ENCODE peak calls at places on chromosomes 16 and 17, in ten cellular contexts. One of them, this sample, is unnamed. For H3K9me3, the result is how much of the 10 kb centered on the place peaks cover.

GRCh38 chr16:88874938-88875599 is 8.6 kb upstream of the PABPN1L start:
- DNase-seq in right lobe of liver: no peak
- DNase-seq in Peyer's patch: no peak
- DNase-seq in HCT116: no peak
- DNase-seq in heart right ventricle: no peak
- DNase-seq in ascending aorta: no peak
- DNase-seq in A549: no peak
- DNase-seq in PC-3: no peak
- DNase-seq in pancreas: no peak
- DNase-seq in adrenal gland: no peak
- DNase-seq in this sample: no peak

GRCh38 chr17:50175035-50175788 is 9.4 kb downstream of the SGCA start:
- DNase-seq in ascending aorta: no peak
- DNase-seq in A549: no peak
- DNase-seq in PC-3: no peak
- DNase-seq in heart right ventricle: no peak
- DNase-seq in adrenal gland: no peak
- DNase-seq in Peyer's patch: no peak
- DNase-seq in HCT116: no peak
- DNase-seq in pancreas: peak
- DNase-seq in right lobe of liver: no peak
- DNase-seq in this sample: no peak

GRCh38 chr17:79022507-79022991 is 1.4 kb upstream of the C1QTNF1 start:
- DNase-seq in heart right ventricle: peak
- DNase-seq in A549: no peak
- DNase-seq in HCT116: no peak
- DNase-seq in right lobe of liver: peak
- DNase-seq in Peyer's patch: no peak
- DNase-seq in ascending aorta: no peak
- DNase-seq in adrenal gland: peak
- DNase-seq in pancreas: no peak
- DNase-seq in PC-3: no peak
- DNase-seq in this sample: no peak

GRCh38 chr16:14106457-14106856 is 35.3 kb downstream of the MRTFB start:
- DNase-seq in HCT116: no peak
- DNase-seq in PC-3: no peak
- DNase-seq in adrenal gland: no peak
- DNase-seq in right lobe of liver: no peak
- DNase-seq in Peyer's patch: no peak
- DNase-seq in pancreas: no peak
- DNase-seq in ascending aorta: no peak
- DNase-seq in heart right ventricle: no peak
- DNase-seq in A549: no peak
- DNase-seq in this sample: no peak

GRCh38 chr17:41813699-41814124 is 908 bp downstream of the FKBP10 start:
- DNase-seq in right lobe of liver: no peak
- DNase-seq in ascending aorta: no peak
- DNase-seq in adrenal gland: no peak
- DNase-seq in PC-3: no peak
- DNase-seq in HCT116: no peak
- DNase-seq in A549: no peak
- DNase-seq in Peyer's patch: no peak
- DNase-seq in pancreas: no peak
- DNase-seq in heart right ventricle: no peak
- DNase-seq in this sample: no peak

GRCh38 chr16:78812582-78812981 is 713.1 kb downstream of the WWOX start:
- DNase-seq in PC-3: no peak
- DNase-seq in heart right ventricle: no peak
- DNase-seq in pancreas: no peak
- DNase-seq in ascending aorta: no peak
- DNase-seq in adrenal gland: no peak
- DNase-seq in right lobe of liver: no peak
- DNase-seq in Peyer's patch: no peak
- DNase-seq in A549: no peak
- DNase-seq in HCT116: no peak
- DNase-seq in this sample: no peak

GRCh38 chr16:57616871-57617270 is 11.6 kb upstream of the ADGRG1 start:
- DNase-seq in heart right ventricle: no peak
- DNase-seq in ascending aorta: no peak
- DNase-seq in adrenal gland: peak
- DNase-seq in Peyer's patch: no peak
- DNase-seq in HCT116: no peak
- DNase-seq in right lobe of liver: no peak
- DNase-seq in A549: no peak
- DNase-seq in pancreas: no peak
- DNase-seq in PC-3: no peak
- DNase-seq in this sample: no peak

GRCh38 chr17:75664099-75664549 is 2.8 kb downstream of the RECQL5 start:
- DNase-seq in HCT116: no peak
- DNase-seq in Peyer's patch: peak
- DNase-seq in heart right ventricle: no peak
- DNase-seq in adrenal gland: no peak
- DNase-seq in A549: no peak
- DNase-seq in right lobe of liver: no peak
- DNase-seq in ascending aorta: no peak
- DNase-seq in PC-3: no peak
- DNase-seq in pancreas: no peak
- DNase-seq in this sample: no peak

GRCh38 chr17:71032746-71033273 is 863.5 kb downstream of the KCNJ2 start:
- DNase-seq in pancreas: no peak
- DNase-seq in heart right ventricle: no peak
- DNase-seq in HCT116: no peak
- DNase-seq in A549: no peak
- DNase-seq in adrenal gland: no peak
- DNase-seq in Peyer's patch: no peak
- DNase-seq in PC-3: no peak
- DNase-seq in ascending aorta: no peak
- DNase-seq in right lobe of liver: no peak
- DNase-seq in this sample: no peak

GRCh38 chr17:66542183-66542966 is 240.0 kb downstream of the PRKCA start:
- DNase-seq in ascending aorta: no peak
- DNase-seq in PC-3: peak
- DNase-seq in Peyer's patch: no peak
- DNase-seq in right lobe of liver: no peak
- DNase-seq in A549: no peak
- DNase-seq in adrenal gland: no peak
- DNase-seq in heart right ventricle: no peak
- DNase-seq in HCT116: no peak
- DNase-seq in pancreas: no peak
- DNase-seq in this sample: no peak

GRCh38 chr17:82750241-82750905 is 1.5 kb upstream of the TBCD start:
- DNase-seq in pancreas: peak
- DNase-seq in adrenal gland: no peak
- DNase-seq in PC-3: no peak
- DNase-seq in right lobe of liver: no peak
- DNase-seq in ascending aorta: no peak
- DNase-seq in A549: no peak
- DNase-seq in heart right ventricle: peak
- DNase-seq in Peyer's patch: no peak
- DNase-seq in HCT116: no peak
- DNase-seq in this sample: no peak

GRCh38 chr17:49849711-49850610 is 2.1 kb upstream of the TAC4 start:
- DNase-seq in HCT116: no peak
- DNase-seq in Peyer's patch: no peak
- DNase-seq in pancreas: no peak
- DNase-seq in right lobe of liver: no peak
- DNase-seq in PC-3: no peak
- DNase-seq in A549: no peak
- DNase-seq in ascending aorta: no peak
- DNase-seq in adrenal gland: no peak
- DNase-seq in heart right ventricle: no peak
- DNase-seq in this sample: no peak

GRCh38 chr16:63612462-63613227 is 1509.2 kb downstream of the CDH11 start:
- DNase-seq in Peyer's patch: no peak
- DNase-seq in A549: no peak
- DNase-seq in pancreas: no peak
- DNase-seq in PC-3: no peak
- DNase-seq in heart right ventricle: no peak
- DNase-seq in HCT116: no peak
- DNase-seq in adrenal gland: no peak
- DNase-seq in right lobe of liver: no peak
- DNase-seq in ascending aorta: no peak
- DNase-seq in this sample: no peak

GRCh38 chr16:58236831-58237230 is 38.9 kb upstream of the CSNK2A2 start:
- DNase-seq in HCT116: no peak
- DNase-seq in right lobe of liver: no peak
- DNase-seq in Peyer's patch: no peak
- DNase-seq in A549: no peak
- DNase-seq in PC-3: no peak
- DNase-seq in heart right ventricle: no peak
- DNase-seq in ascending aorta: no peak
- DNase-seq in adrenal gland: no peak
- DNase-seq in pancreas: no peak
- DNase-seq in this sample: no peak

GRCh38 chr17:61361084-61361483 is 38.6 kb upstream of the TBX2 start:
- DNase-seq in HCT116: no peak
- DNase-seq in PC-3: peak
- DNase-seq in adrenal gland: no peak
- DNase-seq in Peyer's patch: no peak
- DNase-seq in ascending aorta: no peak
- DNase-seq in A549: no peak
- DNase-seq in right lobe of liver: no peak
- DNase-seq in pancreas: no peak
- DNase-seq in heart right ventricle: no peak
- DNase-seq in this sample: no peak

GRCh38 chr17:77882040-77882439 is 76.5 kb upstream of the TNRC6C start:
- DNase-seq in HCT116: no peak
- DNase-seq in right lobe of liver: no peak
- DNase-seq in adrenal gland: no peak
- DNase-seq in heart right ventricle: no peak
- DNase-seq in ascending aorta: no peak
- DNase-seq in A549: no peak
- DNase-seq in PC-3: no peak
- DNase-seq in Peyer's patch: no peak
- DNase-seq in pancreas: no peak
- DNase-seq in this sample: no peak

DNA sequence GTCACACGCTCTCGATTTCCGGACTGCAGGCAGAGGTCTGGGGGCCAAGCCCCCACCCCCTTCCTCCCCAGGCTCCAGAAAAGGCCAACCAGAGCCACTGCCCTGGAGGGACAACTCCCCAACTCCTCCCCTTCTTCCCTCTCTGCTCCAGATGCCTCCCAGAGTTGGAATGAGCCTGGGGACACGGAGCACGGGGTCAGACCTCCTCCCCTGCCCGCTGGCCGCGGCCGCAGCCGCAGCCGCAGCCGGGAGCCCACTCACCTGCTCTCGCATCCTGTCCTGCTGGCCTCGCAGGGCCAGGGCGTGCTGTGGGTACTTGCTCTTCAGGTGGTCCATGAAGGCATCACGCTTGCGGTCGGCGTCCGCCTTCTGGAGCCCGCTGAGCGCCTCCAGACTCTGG is 27.5 kb downstream of the SRCIN1 start:
- DNase-seq in right lobe of liver: no peak
- DNase-seq in pancreas: no peak
- DNase-seq in A549: no peak
- DNase-seq in adrenal gland: no peak
- DNase-seq in HCT116: no peak
- DNase-seq in heart right ventricle: no peak
- DNase-seq in PC-3: no peak
- DNase-seq in Peyer's patch: no peak
- DNase-seq in ascending aorta: no peak
- DNase-seq in this sample: no peak
- H3K4me3 ChIP-seq in right lobe of liver: no peak
- H3K4me3 ChIP-seq in pancreas: no peak
- H3K4me3 ChIP-seq in A549: no peak
- H3K4me3 ChIP-seq in adrenal gland: no peak
- H3K4me3 ChIP-seq in HCT116: no peak
- H3K4me3 ChIP-seq in heart right ventricle: peak
- H3K4me3 ChIP-seq in PC-3: no peak
- H3K4me3 ChIP-seq in Peyer's patch: peak
- H3K4me3 ChIP-seq in ascending aorta: peak
- H3K4me3 ChIP-seq in this sample: peak

GRCh38 chr17:46979023-46979870 is at the start of gene RPRML:
- DNase-seq in A549: peak
- DNase-seq in adrenal gland: peak
- DNase-seq in ascending aorta: no peak
- DNase-seq in HCT116: no peak
- DNase-seq in right lobe of liver: peak
- DNase-seq in PC-3: peak
- DNase-seq in pancreas: peak
- DNase-seq in Peyer's patch: no peak
- DNase-seq in heart right ventricle: no peak
- DNase-seq in this sample: no peak
- TF ChIP-seq CTCF in A549: no peak
- TF ChIP-seq CTCF in adrenal gland: no peak
- TF ChIP-seq CTCF in ascending aorta: no peak
- TF ChIP-seq CTCF in HCT116: no peak
- TF ChIP-seq CTCF in right lobe of liver: no peak
- TF ChIP-seq CTCF in PC-3: no peak
- TF ChIP-seq CTCF in pancreas: no peak
- TF ChIP-seq CTCF in Peyer's patch: no peak
- TF ChIP-seq CTCF in heart right ventricle: no peak
- TF ChIP-seq CTCF in this sample: no peak

GRCh38 chr16:51134269-51134812 is 16.7 kb downstream of the SALL1 start:
- DNase-seq in heart right ventricle: no peak
- DNase-seq in ascending aorta: no peak
- DNase-seq in A549: no peak
- DNase-seq in Peyer's patch: no peak
- DNase-seq in PC-3: no peak
- DNase-seq in pancreas: peak
- DNase-seq in adrenal gland: no peak
- DNase-seq in right lobe of liver: no peak
- DNase-seq in HCT116: no peak
- DNase-seq in this sample: no peak
- H3K9me3 ChIP-seq in heart right ventricle: under half
- H3K9me3 ChIP-seq in ascending aorta: under half
- H3K9me3 ChIP-seq in A549: under half
- H3K9me3 ChIP-seq in Peyer's patch: under half
- H3K9me3 ChIP-seq in PC-3: under half
- H3K9me3 ChIP-seq in pancreas: under half
- H3K9me3 ChIP-seq in adrenal gland: under half
- H3K9me3 ChIP-seq in right lobe of liver: under half
- H3K9me3 ChIP-seq in HCT116: under half
- H3K9me3 ChIP-seq in this sample: under half

DNA sequence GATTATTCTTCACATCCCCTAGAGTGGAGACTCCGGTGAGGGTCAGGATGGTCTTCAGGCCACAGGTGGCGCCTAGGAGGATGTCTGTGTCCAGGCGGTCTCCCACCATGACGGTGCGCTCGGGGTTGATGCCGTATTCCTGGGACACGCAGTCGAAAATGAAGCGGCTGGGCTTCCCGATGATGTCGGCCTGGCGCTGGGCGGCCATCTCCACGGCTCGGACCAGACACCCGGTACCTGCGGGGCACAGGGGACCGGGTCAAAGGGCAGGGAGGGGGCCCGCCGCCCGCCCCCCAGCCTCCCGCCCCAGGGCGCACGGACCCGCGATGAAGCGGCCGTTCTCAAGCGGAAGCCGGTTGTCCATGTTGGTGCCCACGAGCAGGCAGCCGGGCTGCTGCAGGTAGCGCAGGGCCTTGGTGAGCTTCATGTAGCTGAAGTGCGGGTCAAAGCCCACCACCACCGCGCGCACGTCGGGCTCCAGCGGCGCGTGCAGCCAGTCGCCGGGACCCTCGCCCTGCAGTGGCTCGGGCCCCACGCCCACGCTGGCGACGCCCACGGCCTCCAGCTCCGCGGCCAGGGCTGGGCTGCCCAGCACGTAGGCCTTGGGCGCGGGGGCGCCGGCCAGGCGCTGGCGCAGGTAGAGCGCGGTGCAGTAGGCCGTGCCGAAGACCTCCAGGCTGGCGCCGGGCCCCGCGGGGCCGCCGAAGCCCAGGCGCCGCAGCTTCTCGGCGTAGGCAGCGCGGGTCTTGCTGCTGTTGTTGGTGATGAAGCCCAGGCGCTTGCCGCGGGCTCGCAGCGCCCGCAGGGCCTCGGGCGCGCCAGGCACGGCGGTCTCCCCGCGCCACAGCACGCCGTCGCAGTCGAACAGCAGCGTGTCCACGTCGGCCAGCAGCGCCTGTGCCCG is 571 bp downstream of the PGP start:
- DNase-seq in PC-3: no peak
- DNase-seq in Peyer's patch: no peak
- DNase-seq in A549: no peak
- DNase-seq in HCT116: no peak
- DNase-seq in right lobe of liver: no peak
- DNase-seq in adrenal gland: no peak
- DNase-seq in ascending aorta: no peak
- DNase-seq in pancreas: peak
- DNase-seq in heart right ventricle: no peak
- DNase-seq in this sample: no peak
- H3K4me3 ChIP-seq in PC-3: peak
- H3K4me3 ChIP-seq in Peyer's patch: peak
- H3K4me3 ChIP-seq in A549: peak
- H3K4me3 ChIP-seq in HCT116: peak
- H3K4me3 ChIP-seq in right lobe of liver: peak
- H3K4me3 ChIP-seq in adrenal gland: peak
- H3K4me3 ChIP-seq in ascending aorta: peak
- H3K4me3 ChIP-seq in pancreas: peak
- H3K4me3 ChIP-seq in heart right ventricle: peak
- H3K4me3 ChIP-seq in this sample: peak